ENCODE peak calls at places on chromosomes 7 and 10, in four cellular contexts. W is fibroblast of the aortic adventitia, U is DND-41, A is fibroblast of lung. N is an unnamed sample.

GRCh38 chr10:133405844-133406527 is 12.0 kb downstream of the MTG1 start:
- DNase-seq in U (no peak), A (no peak), W (peak), N (peak)

GRCh38 chr7:2713370-2713769 is 25.4 kb downstream of the AMZ1 start:
- DNase-seq in A (peak), U (no peak), W (no peak), N (no peak)

GRCh38 chr10:71735709-71736569 is 16.4 kb upstream of the C10orf105 start:
- DNase-seq in U (peak), W (no peak), A (no peak), N (no peak)

GRCh38 chr10:23648618-23649017 is 209.7 kb downstream of the OTUD1 start:
- DNase-seq in A (no peak), W (no peak), U (no peak), N (no peak)

GRCh38 chr10:113108180-113108835 is 158.3 kb downstream of the TCF7L2 start:
- DNase-seq in W (no peak), A (no peak), U (peak), N (no peak)

GRCh38 chr10:48266528-48266927 is 8.0 kb downstream of the FRMPD2 start:
- DNase-seq in U (peak), A (no peak), W (no peak), N (no peak)

GRCh38 chr10:97319671-97320479 is 804 bp downstream of the FRAT1 start:
- DNase-seq in W (no peak), A (no peak), U (peak), N (no peak)

GRCh38 chr10:70448236-70448635 is 6.8 kb upstream of the NODAL start:
- DNase-seq in W (no peak), A (no peak), U (no peak), N (no peak)

GRCh38 chr10:96496281-96496925 is 17.3 kb downstream of the TLL2 start:
- DNase-seq in W (peak), U (peak), A (peak), N (peak)

GRCh38 chr7:151440799-151441443 is 980 bp upstream of the CRYGN start:
- DNase-seq in W (no peak), U (peak), A (no peak), N (no peak)

GRCh38 chr7:134480730-134481129 is 21.8 kb upstream of the AKR1B1 start:
- DNase-seq in W (peak), U (no peak), A (peak), N (peak)

DNA sequence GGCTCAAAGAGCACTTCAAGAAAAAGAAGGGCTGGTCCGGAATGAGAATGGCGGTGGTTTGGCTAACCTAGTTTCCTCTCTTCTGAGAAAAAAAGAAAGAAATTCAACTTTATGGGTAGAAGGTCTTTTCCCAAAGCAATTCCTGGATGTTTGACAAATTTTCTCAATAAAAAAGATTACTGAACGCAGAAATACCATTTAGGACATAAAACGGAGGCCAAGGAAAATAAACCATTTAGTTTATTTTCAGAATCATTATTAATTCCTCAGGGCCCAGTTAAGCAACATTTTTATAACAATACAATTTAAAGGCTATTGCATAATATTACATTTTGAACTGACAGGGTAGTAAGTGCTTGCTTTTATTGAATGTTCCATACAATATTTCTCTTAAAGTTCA is 284.6 kb upstream of the ANKRD30A start:
- DNase-seq in U (no peak), A (peak), W (peak), N (peak)
- TF ChIP-seq CTCF in U (no peak), A (no peak), W (no peak), N (no peak)

DNA sequence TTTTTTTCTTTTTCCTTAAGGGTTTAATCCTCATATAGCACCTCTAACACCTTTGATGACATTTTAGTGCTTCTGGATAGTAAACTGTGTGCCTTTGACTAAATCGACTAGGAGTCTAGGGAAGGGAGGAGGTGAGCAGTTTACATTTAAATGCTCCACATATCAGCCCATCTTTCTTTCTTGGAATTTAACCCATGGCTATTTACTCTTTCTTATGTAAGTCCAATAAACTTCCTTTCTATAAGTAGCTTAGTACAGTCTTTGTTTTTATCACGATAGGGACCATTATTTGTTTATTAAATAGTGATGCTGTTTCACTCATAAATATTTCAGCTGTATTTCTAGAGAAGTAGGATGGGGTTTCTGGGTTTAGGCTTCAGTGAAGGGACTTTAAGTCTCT is 669.9 kb downstream of the AUTS2 start:
- DNase-seq in W (no peak), A (no peak), U (no peak), N (no peak)
- TF ChIP-seq CTCF in W (no peak), A (no peak), U (no peak), N (no peak)

DNA sequence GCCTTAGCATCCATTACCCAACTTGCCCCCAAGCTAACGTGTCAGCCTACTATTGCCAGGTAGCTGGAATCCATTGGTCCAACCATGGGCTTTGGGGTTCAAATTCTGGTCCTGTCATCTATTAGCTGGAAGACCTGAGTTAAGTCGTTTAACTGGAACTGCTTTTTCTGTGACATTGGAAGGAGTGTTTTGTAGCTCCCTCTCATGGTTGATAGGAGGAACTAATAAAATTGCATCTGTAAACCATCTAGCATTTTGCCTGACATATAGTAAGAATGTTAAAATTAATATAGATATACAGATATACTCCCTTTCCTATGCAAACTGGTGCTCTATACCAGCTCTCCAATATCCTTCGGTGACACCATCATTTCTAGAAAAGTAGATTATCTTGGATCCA is 23.8 kb upstream of the SLF2 start:
- DNase-seq in W (no peak), U (no peak), A (peak), N (peak)
- TF ChIP-seq CTCF in W (peak), U (peak), A (no peak), N (peak)

GRCh38 chr10:14547826-14548225 is 217.1 kb upstream of the FRMD4A start:
- DNase-seq in U (no peak), A (no peak), W (no peak), N (no peak)
- TF ChIP-seq CTCF in U (peak), A (no peak), W (peak), N (no peak)

GRCh38 chr7:95772298-95772770 is at the start of gene DYNC1I1:
- DNase-seq in U (no peak), A (peak), W (peak), N (peak)
- TF ChIP-seq CTCF in U (no peak), A (no peak), W (no peak), N (no peak)

GRCh38 chr10:99372546-99373271 is 43.6 kb downstream of the CNNM1 start:
- DNase-seq in A (peak), W (peak), U (no peak), N (peak)

GRCh38 chr10:99368646-99369045 is 39.5 kb downstream of the CNNM1 start:
- DNase-seq in U (no peak), A (no peak), W (no peak), N (peak)

GRCh38 chr10:99369551-99369950 is 40.4 kb downstream of the CNNM1 start:
- DNase-seq in U (no peak), A (no peak), W (no peak), N (no peak)

GRCh38 chr10:99369126-99369525 is 40.0 kb downstream of the CNNM1 start:
- DNase-seq in W (no peak), A (no peak), U (no peak), N (peak)

GRCh38 chr10:99370993-99371392 is 41.8 kb downstream of the CNNM1 start:
- DNase-seq in W (peak), U (no peak), A (no peak), N (peak)
- TF ChIP-seq CTCF in W (peak), U (peak), A (peak), N (peak)

GRCh38 chr10:130045091-130045652 is 65.5 kb downstream of the C10orf143 start:
- DNase-seq in U (peak), W (peak), A (no peak), N (no peak)
- TF ChIP-seq CTCF in U (peak), W (peak), A (peak), N (no peak)

DNA sequence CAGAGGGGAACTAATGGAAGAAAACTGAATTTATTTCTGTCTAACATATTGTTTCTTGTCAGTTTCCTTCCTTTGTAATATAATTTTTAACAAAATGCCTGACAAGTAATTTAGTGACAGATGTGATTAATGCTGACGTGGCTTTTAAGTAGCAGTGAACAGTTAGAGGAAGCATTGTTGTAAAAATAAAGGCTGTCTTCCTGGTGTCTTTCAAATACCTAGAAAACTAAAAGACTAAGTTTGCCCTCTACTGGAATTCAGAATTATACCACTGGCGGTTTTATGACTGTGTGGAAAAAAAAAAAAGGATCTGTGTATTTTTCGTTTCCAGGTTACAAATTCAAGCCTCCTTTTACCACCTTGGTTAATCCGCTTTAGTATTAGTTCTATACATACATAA is 217.1 kb upstream of the DPP6 start:
- DNase-seq in U (no peak), A (no peak), W (no peak), N (no peak)
- TF ChIP-seq CTCF in U (peak), A (no peak), W (no peak), N (no peak)

GRCh38 chr7:54672519-54672918 is 86.5 kb downstream of the SEC61G start:
- DNase-seq in U (no peak), W (no peak), A (no peak), N (no peak)

GRCh38 chr7:54680377-54681005 is 78.5 kb downstream of the SEC61G start:
- DNase-seq in W (no peak), A (no peak), U (no peak), N (no peak)

GRCh38 chr7:54679414-54679813 is 79.6 kb downstream of the SEC61G start:
- DNase-seq in A (no peak), W (no peak), U (no peak), N (no peak)

GRCh38 chr7:54678763-54679396 is 80.1 kb downstream of the SEC61G start:
- DNase-seq in A (no peak), U (no peak), W (no peak), N (no peak)

GRCh38 chr7:54674891-54675290 is 84.1 kb downstream of the SEC61G start:
- DNase-seq in W (no peak), A (no peak), U (no peak), N (no peak)
- TF ChIP-seq CTCF in W (no peak), A (no peak), U (no peak), N (no peak)

GRCh38 chr7:130921391-130922180 is 187.6 kb upstream of the KLF14 start:
- DNase-seq in W (peak), A (peak), U (no peak), N (peak)
- TF ChIP-seq CTCF in W (peak), A (no peak), U (no peak), N (no peak)

N was measured in cardiac fibroblast.